ENCODE peak calls at places on chromosomes 5 and 9, in nine cellular contexts. U, F, Z, O, E, B, K, N and A are unnamed samples.

GRCh38 chr5:134958755-134959154 is 9.0 kb upstream of the CATSPER3 start:
- DNase-seq in K (no peak), B (no peak), F (no peak), E (no peak), N (no peak), O (no peak), U (peak), Z (no peak), A (no peak)

GRCh38 chr5:128669803-128670202 is 131.8 kb upstream of the FBN2 start:
- DNase-seq in O (no peak), B (no peak), U (no peak), N (peak), Z (no peak), E (no peak), K (no peak), F (no peak), A (no peak)

GRCh38 chr5:56950626-56951130 is 1.2 kb downstream of the MIER3 start:
- DNase-seq in Z (peak), K (no peak), U (peak), N (no peak), O (peak), F (peak), B (peak), E (peak), A (peak)

GRCh38 chr9:136403915-136404800 is 4.2 kb upstream of the SNAPC4 start:
- DNase-seq in B (no peak), Z (no peak), K (no peak), U (no peak), F (no peak), O (peak), E (no peak), N (no peak), A (no peak)

GRCh38 chr5:124816381-124816780 is 69.9 kb upstream of the ZNF608 start:
- DNase-seq in Z (no peak), F (no peak), O (no peak), E (no peak), U (no peak), K (no peak), N (no peak), B (no peak), A (no peak)

GRCh38 chr9:104386020-104386419 is 118.0 kb upstream of the OR13F1 start:
- DNase-seq in Z (no peak), E (no peak), K (no peak), F (no peak), B (no peak), U (no peak), O (no peak), N (no peak), A (no peak)

GRCh38 chr5:139415221-139415861 is 11.5 kb upstream of the SPATA24 start:
- DNase-seq in O (no peak), B (peak), E (no peak), U (peak), Z (peak), N (peak), K (no peak), F (no peak), A (peak)

GRCh38 chr5:170110403-170111087 is 4.8 kb downstream of the FOXI1 start:
- DNase-seq in E (no peak), O (no peak), K (no peak), U (no peak), B (no peak), Z (no peak), N (no peak), F (no peak), A (no peak)

GRCh38 chr5:59665086-59665831 is 228.3 kb downstream of the PDE4D start:
- DNase-seq in B (no peak), U (no peak), F (no peak), K (no peak), Z (no peak), N (no peak), E (no peak), O (no peak), A (no peak)

GRCh38 chr9:131290767-131291370 is 1.3 kb downstream of the PLPP7 start:
- DNase-seq in N (no peak), F (no peak), O (no peak), Z (no peak), E (no peak), B (no peak), K (no peak), U (no peak), A (no peak)

GRCh38 chr5:171569065-171569712 is 149.7 kb downstream of the FGF18 start:
- DNase-seq in Z (no peak), B (no peak), E (no peak), K (no peak), F (no peak), N (no peak), U (no peak), O (no peak), A (no peak)

GRCh38 chr5:16178745-16179372 is 732 bp downstream of the MARCHF11 start:
- DNase-seq in N (no peak), Z (peak), U (peak), E (peak), K (peak), O (no peak), B (peak), F (peak), A (peak)

GRCh38 chr5:72474117-72474915 is 32.9 kb downstream of the ZNF366 start:
- DNase-seq in N (no peak), U (no peak), K (no peak), B (no peak), F (no peak), Z (no peak), E (no peak), O (no peak), A (no peak)

GRCh38 chr9:89135572-89135971 is 43.0 kb downstream of the SHC3 start:
- DNase-seq in O (no peak), K (no peak), N (no peak), Z (no peak), U (no peak), E (no peak), F (no peak), B (no peak), A (no peak)

GRCh38 chr5:179974946-179975712 is 67.4 kb upstream of the TBC1D9B start:
- DNase-seq in F (peak), O (no peak), B (no peak), Z (peak), K (no peak), E (peak), U (peak), N (no peak), A (peak)

GRCh38 chr5:114361724-114362196 is at the start of gene KCNN2:
- DNase-seq in U (peak), B (peak), N (no peak), E (peak), Z (peak), O (no peak), K (no peak), F (peak), A (peak)

GRCh38 chr9:93111371-93112115 is 15.5 kb downstream of the CARD19 start:
- DNase-seq in Z (no peak), O (no peak), B (no peak), K (no peak), U (peak), N (no peak), F (no peak), E (no peak), A (no peak)

GRCh38 chr9:70220216-70220615 is 38.6 kb upstream of the SMC5 start:
- DNase-seq in U (no peak), B (no peak), E (no peak), K (no peak), O (no peak), N (no peak), Z (no peak), F (peak), A (no peak)

GRCh38 chr9:114097613-114098020 is 1.5 kb downstream of the KIF12 start:
- DNase-seq in F (no peak), Z (no peak), O (no peak), B (no peak), U (no peak), K (no peak), N (no peak), E (no peak), A (no peak)

GRCh38 chr9:127221695-127222094 is 42.9 kb upstream of the GARNL3 start:
- DNase-seq in F (no peak), U (peak), K (no peak), Z (no peak), B (no peak), O (no peak), E (no peak), N (no peak), A (no peak)

GRCh38 chr9:78406933-78407332 is 110.0 kb downstream of the PSAT1 start:
- DNase-seq in B (no peak), F (no peak), O (no peak), Z (no peak), U (no peak), K (no peak), N (no peak), E (no peak), A (no peak)

GRCh38 chr5:157456301-157456700 is 3.7 kb upstream of the NIPAL4 start:
- DNase-seq in B (no peak), K (no peak), Z (peak), U (peak), F (no peak), E (no peak), O (no peak), N (no peak), A (peak)

GRCh38 chr9:37259906-37260305 is 139.5 kb downstream of the ZCCHC7 start:
- DNase-seq in O (no peak), K (no peak), B (no peak), Z (no peak), F (no peak), E (no peak), N (no peak), U (no peak), A (no peak)

GRCh38 chr9:127521919-127522304 is 70.6 kb downstream of the LRSAM1 start:
- DNase-seq in O (no peak), E (no peak), U (peak), Z (no peak), K (no peak), F (no peak), B (no peak), N (no peak), A (no peak)

GRCh38 chr9:16318516-16319060 is 551.9 kb downstream of the BNC2 start:
- DNase-seq in Z (peak), O (no peak), N (no peak), U (peak), B (no peak), F (no peak), K (no peak), E (no peak), A (no peak)

GRCh38 chr5:115699967-115700366 is 74.1 kb upstream of the TMED7 start:
- DNase-seq in B (no peak), O (no peak), N (no peak), U (no peak), Z (no peak), E (no peak), K (no peak), F (no peak), A (no peak)